ENCODE peak calls at places on chromosomes 13 and 19, in ten cellular contexts. A, E, C, M, U, H, N, Q, K and P are unnamed samples.

GRCh38 chr13:78960881-78961280 is 301.9 kb upstream of the OBI1 start:
- DNase-seq in C (no peak), H (no peak), N (no peak), E (no peak), A (no peak), Q (no peak), M (no peak), K (no peak), U (peak), P (no peak)

GRCh38 chr19:11735375-11735774 is 3.4 kb downstream of the ZNF823 start:
- DNase-seq in U (no peak), M (no peak), H (no peak), N (no peak), Q (no peak), C (no peak), A (no peak), K (no peak), E (no peak), P (no peak)

GRCh38 chr19:1133471-1133929 is 29.7 kb downstream of the GPX4 start:
- DNase-seq in E (no peak), U (peak), M (no peak), C (peak), N (peak), K (no peak), A (no peak), Q (no peak), H (no peak), P (no peak)

GRCh38 chr19:46963093-46963734 is 56.4 kb upstream of the NPAS1 start:
- DNase-seq in Q (peak), K (peak), C (peak), N (no peak), H (no peak), E (no peak), U (no peak), M (peak), A (no peak), P (no peak)

GRCh38 chr13:79589605-79590511 is 108.9 kb downstream of the NDFIP2 start:
- DNase-seq in H (peak), Q (no peak), A (no peak), E (no peak), M (peak), N (no peak), K (no peak), U (no peak), C (peak), P (no peak)

GRCh38 chr13:86922936-86923335 is 748.2 kb upstream of the SLITRK5 start:
- DNase-seq in K (no peak), M (no peak), N (no peak), U (no peak), H (no peak), A (no peak), Q (no peak), E (no peak), C (peak), P (no peak)

GRCh38 chr19:52138614-52139290 is 986 bp downstream of the ZNF616 start:
- DNase-seq in N (no peak), H (peak), C (peak), E (peak), A (peak), Q (no peak), K (peak), U (no peak), M (peak), P (no peak)

GRCh38 chr19:14072535-14073231 is at the start of gene MISP3:
- DNase-seq in C (no peak), H (peak), E (no peak), K (no peak), Q (no peak), U (peak), N (no peak), M (peak), A (peak), P (peak)

GRCh38 chr19:12782424-12783225 is 7.3 kb upstream of the HOOK2 start:
- DNase-seq in E (peak), K (peak), H (peak), N (peak), U (peak), Q (no peak), C (peak), M (peak), A (peak), P (peak)

GRCh38 chr19:677201-677600 is 1.0 kb downstream of the FSTL3 start:
- DNase-seq in C (peak), Q (peak), E (peak), K (peak), U (peak), A (no peak), M (peak), N (no peak), H (peak), P (peak)

GRCh38 chr13:51764184-51765141 is 39.5 kb downstream of the DHRS12 start:
- DNase-seq in A (no peak), H (no peak), E (peak), M (peak), Q (peak), U (no peak), K (peak), N (peak), C (peak), P (no peak)

GRCh38 chr19:46660008-46660517 is 919 bp downstream of the DACT3 start:
- DNase-seq in M (no peak), A (peak), Q (no peak), N (no peak), E (peak), K (no peak), H (no peak), U (no peak), C (no peak), P (no peak)

GRCh38 chr19:56838930-56839664 is 1.4 kb downstream of the PEG3 start:
- DNase-seq in U (peak), C (peak), H (peak), E (peak), M (no peak), K (peak), A (no peak), Q (no peak), N (no peak), P (peak)

GRCh38 chr13:59247166-59247565 is 916.6 kb downstream of the DIAPH3 start:
- DNase-seq in N (no peak), U (peak), H (no peak), M (no peak), Q (no peak), A (no peak), E (no peak), C (no peak), K (no peak), P (no peak)

GRCh38 chr19:42422576-42423461 is 4.4 kb downstream of the LIPE start:
- DNase-seq in E (no peak), N (peak), C (no peak), A (peak), U (no peak), H (peak), Q (no peak), K (no peak), M (no peak), P (no peak)

GRCh38 chr13:73519720-73520119 is 460.9 kb downstream of the KLF5 start:
- DNase-seq in Q (no peak), U (no peak), A (no peak), E (no peak), K (no peak), C (no peak), H (no peak), M (no peak), N (no peak), P (no peak)

GRCh38 chr13:62119739-62120700 is 704.4 kb upstream of the PCDH20 start:
- DNase-seq in A (no peak), H (peak), C (peak), Q (no peak), N (no peak), K (no peak), E (no peak), U (no peak), M (no peak), P (no peak)

GRCh38 chr13:37058801-37059135 is 720 bp downstream of the SUPT20H start:
- DNase-seq in K (peak), U (no peak), N (peak), E (no peak), A (peak), Q (no peak), C (no peak), M (no peak), H (no peak), P (no peak)

GRCh38 chr13:97495678-97496077 is 61.7 kb downstream of the RAP2A start:
- DNase-seq in H (no peak), U (no peak), A (no peak), M (no peak), C (no peak), Q (no peak), K (no peak), E (no peak), N (no peak), P (no peak)

GRCh38 chr13:22403144-22403543 is 732.3 kb downstream of the FGF9 start:
- DNase-seq in A (no peak), E (no peak), H (no peak), U (no peak), K (no peak), M (no peak), C (no peak), N (no peak), Q (no peak), P (peak)

GRCh38 chr19:17944301-17944700 is 11.5 kb downstream of the CCDC124 start:
- DNase-seq in U (no peak), C (peak), Q (peak), H (no peak), E (peak), A (no peak), N (no peak), K (peak), M (peak), P (no peak)

GRCh38 chr13:50672025-50672424 is 171.5 kb downstream of the DLEU7 start:
- DNase-seq in N (no peak), C (no peak), H (no peak), A (no peak), Q (no peak), E (no peak), M (peak), U (peak), K (no peak), P (peak)

GRCh38 chr19:57075801-57076492 is 43.8 kb upstream of the USP29 start:
- DNase-seq in H (no peak), Q (no peak), M (no peak), E (no peak), C (no peak), K (no peak), A (no peak), N (no peak), U (no peak), P (no peak)

GRCh38 chr19:9943744-9944143 is 7.4 kb upstream of the OLFM2 start:
- DNase-seq in Q (no peak), C (no peak), H (no peak), U (no peak), K (no peak), E (no peak), M (no peak), A (no peak), N (no peak), P (no peak)

GRCh38 chr19:50728084-50728737 is 5.0 kb downstream of the CLEC11A start:
- DNase-seq in H (peak), Q (no peak), A (peak), E (peak), N (peak), K (peak), C (peak), M (peak), U (peak), P (peak)

GRCh38 chr13:22077205-22077683 is 406.4 kb downstream of the FGF9 start:
- DNase-seq in Q (no peak), E (no peak), C (no peak), H (no peak), M (no peak), K (no peak), U (no peak), N (no peak), A (no peak), P (no peak)

GRCh38 chr13:79548886-79549285 is 67.9 kb downstream of the NDFIP2 start:
- DNase-seq in A (no peak), C (peak), N (no peak), H (no peak), K (no peak), E (no peak), M (no peak), Q (peak), U (no peak), P (peak)

GRCh38 chr19:48629599-48630288 is 7.4 kb downstream of the DBP start:
- DNase-seq in U (no peak), C (no peak), E (peak), Q (no peak), N (no peak), A (peak), K (peak), H (no peak), M (no peak), P (peak)

GRCh38 chr19:17216058-17216670 is 1.0 kb downstream of the USE1 start:
- DNase-seq in H (no peak), K (no peak), M (no peak), U (no peak), N (no peak), Q (no peak), E (no peak), A (no peak), C (no peak), P (no peak)

GRCh38 chr13:44273991-44274810 is 99.4 kb upstream of the SERP2 start:
- DNase-seq in C (peak), N (peak), A (no peak), Q (peak), U (no peak), H (peak), E (peak), M (peak), K (no peak), P (no peak)